ENCODE peak calls at places on chromosome 3, in six cellular contexts. One of them, this sample, is unnamed.

GRCh38 chr3:195011231-195011834 is 259.6 kb downstream of the XXYLT1 start:
- DNase-seq in AG10803: no peak
- DNase-seq in ELR: peak
- DNase-seq in left cardiac atrium: no peak
- DNase-seq in bronchial epithelial cell: no peak
- DNase-seq in spleen: no peak
- DNase-seq in this sample: no peak

GRCh38 chr3:123104550-123104949 is 37.7 kb downstream of the PDIA5 start:
- DNase-seq in ELR: peak
- DNase-seq in left cardiac atrium: no peak
- DNase-seq in bronchial epithelial cell: peak
- DNase-seq in spleen: peak
- DNase-seq in AG10803: peak
- DNase-seq in this sample: peak

GRCh38 chr3:126022741-126023359 is 53.9 kb downstream of the ROPN1B start:
- DNase-seq in spleen: no peak
- DNase-seq in left cardiac atrium: no peak
- DNase-seq in ELR: no peak
- DNase-seq in bronchial epithelial cell: no peak
- DNase-seq in AG10803: no peak
- DNase-seq in this sample: no peak

GRCh38 chr3:139121513-139122220 is 77.0 kb upstream of the PRR23C start:
- DNase-seq in bronchial epithelial cell: peak
- DNase-seq in ELR: no peak
- DNase-seq in AG10803: peak
- DNase-seq in spleen: no peak
- DNase-seq in left cardiac atrium: no peak
- DNase-seq in this sample: peak

GRCh38 chr3:187673012-187673411 is 2.8 kb upstream of the SST start:
- DNase-seq in spleen: no peak
- DNase-seq in bronchial epithelial cell: no peak
- DNase-seq in AG10803: peak
- DNase-seq in left cardiac atrium: no peak
- DNase-seq in ELR: peak
- DNase-seq in this sample: no peak

GRCh38 chr3:149701206-149701976 is 43.6 kb upstream of the WWTR1 start:
- DNase-seq in left cardiac atrium: no peak
- DNase-seq in spleen: no peak
- DNase-seq in AG10803: peak
- DNase-seq in bronchial epithelial cell: no peak
- DNase-seq in ELR: no peak
- DNase-seq in this sample: no peak

GRCh38 chr3:50155491-50155878 is 361 bp downstream of the SEMA3F start:
- DNase-seq in AG10803: no peak
- DNase-seq in bronchial epithelial cell: no peak
- DNase-seq in left cardiac atrium: no peak
- DNase-seq in spleen: no peak
- DNase-seq in ELR: no peak
- DNase-seq in this sample: no peak

GRCh38 chr3:150384517-150385212 is 23.4 kb upstream of the TSC22D2 start:
- DNase-seq in AG10803: no peak
- DNase-seq in spleen: peak
- DNase-seq in bronchial epithelial cell: no peak
- DNase-seq in left cardiac atrium: peak
- DNase-seq in ELR: no peak
- DNase-seq in this sample: no peak

GRCh38 chr3:13209334-13209733 is 136.1 kb upstream of the IQSEC1 start:
- DNase-seq in AG10803: no peak
- DNase-seq in ELR: no peak
- DNase-seq in bronchial epithelial cell: no peak
- DNase-seq in left cardiac atrium: no peak
- DNase-seq in spleen: peak
- DNase-seq in this sample: no peak

GRCh38 chr3:45232531-45232930 is 6.4 kb upstream of the TMEM158 start:
- DNase-seq in AG10803: peak
- DNase-seq in bronchial epithelial cell: no peak
- DNase-seq in left cardiac atrium: no peak
- DNase-seq in spleen: no peak
- DNase-seq in ELR: no peak
- DNase-seq in this sample: no peak

GRCh38 chr3:107661447-107662108 is 138.8 kb downstream of the BBX start:
- DNase-seq in AG10803: peak
- DNase-seq in left cardiac atrium: no peak
- DNase-seq in bronchial epithelial cell: peak
- DNase-seq in spleen: no peak
- DNase-seq in ELR: peak
- DNase-seq in this sample: peak

GRCh38 chr3:182793663-182794454 is 555 bp downstream of the ATP11B start:
- DNase-seq in AG10803: peak
- DNase-seq in spleen: peak
- DNase-seq in ELR: peak
- DNase-seq in left cardiac atrium: peak
- DNase-seq in bronchial epithelial cell: peak
- DNase-seq in this sample: peak

GRCh38 chr3:30597131-30597768 is 9.2 kb upstream of the TGFBR2 start:
- DNase-seq in AG10803: peak
- DNase-seq in ELR: peak
- DNase-seq in spleen: no peak
- DNase-seq in left cardiac atrium: no peak
- DNase-seq in bronchial epithelial cell: peak
- DNase-seq in this sample: peak

GRCh38 chr3:14808025-14808424 is 10.7 kb upstream of the FGD5 start:
- DNase-seq in AG10803: no peak
- DNase-seq in ELR: no peak
- DNase-seq in bronchial epithelial cell: no peak
- DNase-seq in left cardiac atrium: no peak
- DNase-seq in spleen: no peak
- DNase-seq in this sample: no peak

GRCh38 chr3:182138388-182138787 is 426.7 kb downstream of the SOX2 start:
- DNase-seq in bronchial epithelial cell: no peak
- DNase-seq in ELR: no peak
- DNase-seq in spleen: no peak
- DNase-seq in left cardiac atrium: no peak
- DNase-seq in AG10803: no peak
- DNase-seq in this sample: no peak

GRCh38 chr3:64224826-64225606 is at the start of gene PRICKLE2:
- DNase-seq in AG10803: peak
- DNase-seq in left cardiac atrium: peak
- DNase-seq in ELR: peak
- DNase-seq in spleen: peak
- DNase-seq in bronchial epithelial cell: no peak
- DNase-seq in this sample: peak

GRCh38 chr3:183554377-183554776 is 1.1 kb downstream of the KLHL6 start:
- DNase-seq in bronchial epithelial cell: peak
- DNase-seq in AG10803: no peak
- DNase-seq in left cardiac atrium: no peak
- DNase-seq in spleen: no peak
- DNase-seq in ELR: no peak
- DNase-seq in this sample: no peak

GRCh38 chr3:124962403-124962940 is 27.9 kb upstream of the MUC13 start:
- DNase-seq in left cardiac atrium: no peak
- DNase-seq in AG10803: peak
- DNase-seq in ELR: no peak
- DNase-seq in spleen: no peak
- DNase-seq in bronchial epithelial cell: no peak
- DNase-seq in this sample: peak

GRCh38 chr3:126543457-126544090 is 15.2 kb downstream of the C3orf22 start:
- DNase-seq in ELR: no peak
- DNase-seq in bronchial epithelial cell: no peak
- DNase-seq in spleen: peak
- DNase-seq in AG10803: no peak
- DNase-seq in left cardiac atrium: peak
- DNase-seq in this sample: no peak

GRCh38 chr3:69251078-69251805 is 128.8 kb upstream of the LMOD3 start:
- DNase-seq in AG10803: no peak
- DNase-seq in ELR: no peak
- DNase-seq in spleen: no peak
- DNase-seq in left cardiac atrium: no peak
- DNase-seq in bronchial epithelial cell: no peak
- DNase-seq in this sample: no peak

GRCh38 chr3:190003730-190004129 is 117.0 kb downstream of the P3H2 start:
- DNase-seq in ELR: peak
- DNase-seq in left cardiac atrium: no peak
- DNase-seq in AG10803: peak
- DNase-seq in spleen: no peak
- DNase-seq in bronchial epithelial cell: peak
- DNase-seq in this sample: peak

GRCh38 chr3:6644070-6644929 is 216.6 kb upstream of the GRM7 start:
- DNase-seq in left cardiac atrium: no peak
- DNase-seq in ELR: no peak
- DNase-seq in AG10803: no peak
- DNase-seq in bronchial epithelial cell: no peak
- DNase-seq in spleen: no peak
- DNase-seq in this sample: no peak

GRCh38 chr3:162337630-162338029 is 841.0 kb downstream of the OTOL1 start:
- DNase-seq in spleen: no peak
- DNase-seq in ELR: no peak
- DNase-seq in AG10803: no peak
- DNase-seq in bronchial epithelial cell: no peak
- DNase-seq in left cardiac atrium: no peak
- DNase-seq in this sample: peak

GRCh38 chr3:149971403-149972075 is 844 bp upstream of the PFN2 start:
- DNase-seq in AG10803: no peak
- DNase-seq in ELR: peak
- DNase-seq in left cardiac atrium: peak
- DNase-seq in bronchial epithelial cell: peak
- DNase-seq in spleen: peak
- DNase-seq in this sample: peak

GRCh38 chr3:157122116-157122515 is 37.8 kb downstream of the CCNL1 start:
- DNase-seq in spleen: no peak
- DNase-seq in bronchial epithelial cell: peak
- DNase-seq in AG10803: peak
- DNase-seq in ELR: peak
- DNase-seq in left cardiac atrium: no peak
- DNase-seq in this sample: peak

GRCh38 chr3:53170325-53171108 is 9.5 kb downstream of the PRKCD start:
- DNase-seq in bronchial epithelial cell: no peak
- DNase-seq in AG10803: no peak
- DNase-seq in left cardiac atrium: no peak
- DNase-seq in spleen: peak
- DNase-seq in ELR: no peak
- DNase-seq in this sample: no peak

GRCh38 chr3:14303336-14304100 is 98.9 kb upstream of the SLC6A6 start:
- DNase-seq in AG10803: peak
- DNase-seq in left cardiac atrium: no peak
- DNase-seq in spleen: no peak
- DNase-seq in bronchial epithelial cell: no peak
- DNase-seq in ELR: no peak
- DNase-seq in this sample: peak

GRCh38 chr3:172546105-172546504 is 22.9 kb upstream of the TNFSF10 start:
- DNase-seq in left cardiac atrium: no peak
- DNase-seq in spleen: no peak
- DNase-seq in bronchial epithelial cell: peak
- DNase-seq in AG10803: no peak
- DNase-seq in ELR: no peak
- DNase-seq in this sample: no peak

GRCh38 chr3:52774901-52775864 is 2.2 kb upstream of the ITIH1 start:
- DNase-seq in ELR: no peak
- DNase-seq in spleen: no peak
- DNase-seq in left cardiac atrium: no peak
- DNase-seq in bronchial epithelial cell: no peak
- DNase-seq in AG10803: no peak
- DNase-seq in this sample: no peak